ENCODE peak calls at places on chromosome X, in four cellular contexts. S, D, O and Y are unnamed samples.

GRCh38 chrX:109475174-109475891 is 6.6 kb downstream of the GUCY2F start:
- DNase-seq in D (no peak), S (peak), O (peak), Y (peak)

GRCh38 chrX:22430701-22431100 is 158.0 kb downstream of the CBLL2 start:
- DNase-seq in D (no peak), O (no peak), S (no peak), Y (no peak)

GRCh38 chrX:38985375-38985774 is 184.1 kb downstream of the MID1IP1 start:
- DNase-seq in S (no peak), O (no peak), D (peak), Y (no peak)

GRCh38 chrX:47662144-47662657 is 3.2 kb upstream of the UXT start:
- DNase-seq in S (no peak), O (no peak), D (no peak), Y (no peak)

GRCh38 chrX:16822723-16823122 is 36.5 kb downstream of the TXLNG start:
- DNase-seq in S (no peak), O (no peak), D (no peak), Y (no peak)

GRCh38 chrX:71282514-71283408 is 674 bp upstream of the NONO start:
- DNase-seq in O (no peak), S (no peak), D (no peak), Y (no peak)

GRCh38 chrX:108736509-108737479 is at the start of gene IRS4:
- DNase-seq in O (peak), D (peak), S (no peak), Y (no peak)

GRCh38 chrX:10415704-10416001 is 204.7 kb downstream of the MID1 start:
- DNase-seq in S (no peak), D (no peak), O (no peak), Y (no peak)

GRCh38 chrX:48468693-48469691 is 1.1 kb downstream of the SLC38A5 start:
- DNase-seq in S (no peak), O (no peak), D (peak), Y (no peak)

GRCh38 chrX:2576793-2577192 is 76.0 kb upstream of the DHRSX start:
- DNase-seq in S (no peak), O (no peak), D (no peak), Y (no peak)

GRCh38 chrX:56932106-56932505 is 63.2 kb downstream of the SPIN3 start:
- DNase-seq in O (no peak), S (no peak), D (no peak), Y (no peak)

DNA sequence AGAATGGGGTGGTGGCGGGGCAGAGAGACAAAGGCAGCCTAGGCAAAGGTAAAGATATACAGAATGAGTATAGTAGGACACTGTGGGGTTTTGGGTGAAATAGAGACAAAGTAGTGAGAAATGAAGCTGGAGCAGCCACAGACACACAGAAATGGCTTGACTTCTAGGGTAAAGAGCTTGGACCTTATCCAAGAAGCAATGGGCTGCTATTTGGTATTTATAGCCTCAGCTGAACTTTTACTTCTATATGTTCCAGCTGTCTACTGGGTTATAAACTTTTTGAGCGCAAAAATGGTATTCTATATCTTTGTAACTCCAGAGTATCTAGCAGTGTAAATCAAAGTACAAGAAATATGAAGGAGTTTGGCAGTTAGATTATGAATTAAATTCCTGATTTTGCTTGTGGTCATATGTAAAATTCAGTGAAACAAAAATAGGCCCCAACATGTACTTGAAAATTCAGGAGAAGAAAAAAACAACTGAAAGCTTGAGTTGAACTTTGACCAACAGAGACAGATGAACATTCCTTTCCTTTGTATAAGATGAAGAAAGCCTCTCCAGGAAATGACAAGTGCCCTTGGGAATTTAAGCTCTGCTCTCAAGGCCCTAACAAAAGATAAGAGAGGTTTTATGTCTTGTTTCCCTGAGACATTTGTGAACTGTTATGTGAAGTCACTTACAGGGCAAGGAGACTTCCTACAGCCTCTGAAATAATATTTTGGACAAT is 354.1 kb downstream of the CHIC1 start:
- DNase-seq in D (no peak), O (no peak), S (no peak), Y (no peak)
- H3K27ac ChIP-seq in D (no peak), O (no peak), S (no peak), Y (no peak)

GRCh38 chrX:41391606-41392005 is 55.5 kb upstream of the NYX start:
- DNase-seq in O (no peak), S (no peak), D (no peak), Y (no peak)
- H3K27ac ChIP-seq in O (no peak), S (no peak), D (no peak), Y (no peak)

DNA sequence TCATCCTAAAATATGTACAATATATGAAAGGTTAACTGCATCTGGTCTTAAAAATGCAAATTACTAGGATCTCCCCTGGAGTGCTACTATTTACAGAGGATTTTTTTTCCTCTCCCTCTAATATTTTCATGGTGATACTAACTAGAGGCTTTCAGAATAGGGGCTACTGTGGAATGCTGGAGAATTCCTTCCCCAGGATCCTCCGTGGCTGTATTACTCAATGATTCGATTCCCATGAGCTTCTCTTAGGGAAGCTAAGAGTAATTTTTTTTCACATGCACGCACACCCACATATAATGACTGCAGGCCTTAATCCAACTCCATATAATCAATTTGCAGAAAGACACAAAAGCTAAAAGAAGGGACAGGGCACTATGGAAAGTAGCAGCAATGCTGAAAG is 184.7 kb downstream of the ARHGAP6 start:
- DNase-seq in S (no peak), D (no peak), O (no peak), Y (no peak)
- H3K27ac ChIP-seq in S (no peak), D (no peak), O (no peak), Y (no peak)

GRCh38 chrX:119943185-119943988 is at the start of gene NKAP:
- DNase-seq in S (peak), D (peak), O (peak), Y (peak)

GRCh38 chrX:119945481-119945880 is 1.9 kb upstream of the NKAP start:
- DNase-seq in O (no peak), S (no peak), D (no peak), Y (no peak)

GRCh38 chrX:119941336-119941735 is 2.2 kb downstream of the NKAP start:
- DNase-seq in S (no peak), D (no peak), O (no peak), Y (no peak)

GRCh38 chrX:119942173-119942819 is 1.3 kb downstream of the NKAP start:
- DNase-seq in S (no peak), O (no peak), D (no peak), Y (no peak)

DNA sequence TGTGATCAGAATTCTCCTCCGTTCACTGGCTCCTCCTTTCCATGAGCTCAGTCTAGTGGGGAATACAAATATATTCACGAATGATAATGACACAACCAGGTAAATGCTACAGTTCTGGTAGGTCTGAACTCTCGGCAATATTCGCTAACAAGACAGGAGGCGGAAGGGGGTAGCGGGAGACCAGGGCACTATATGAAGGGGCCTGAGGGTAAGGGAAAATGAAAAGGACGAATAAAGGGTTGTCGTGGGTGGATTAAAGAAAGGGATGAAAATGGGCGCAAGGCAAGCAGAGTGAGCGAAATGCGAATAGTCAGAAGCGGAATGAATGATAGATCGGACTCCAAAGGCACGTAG is 743 bp downstream of the NKAP start:
- DNase-seq in O (no peak), D (no peak), S (no peak), Y (no peak)
- H3K27ac ChIP-seq in O (peak), D (peak), S (peak), Y (peak)

GRCh38 chrX:19990519-19991349 is at the start of gene BCLAF3:
- DNase-seq in S (peak), D (peak), O (peak), Y (peak)

GRCh38 chrX:19986531-19986930 is 4.3 kb downstream of the BCLAF3 start:
- DNase-seq in S (no peak), D (no peak), O (no peak), Y (no peak)

GRCh38 chrX:19987856-19988255 is 3.0 kb downstream of the BCLAF3 start:
- DNase-seq in D (peak), O (no peak), S (no peak), Y (no peak)

GRCh38 chrX:19990225-19990518 is 689 bp downstream of the BCLAF3 start:
- DNase-seq in O (peak), S (no peak), D (peak), Y (no peak)

GRCh38 chrX:19991350-19991718 is 473 bp upstream of the BCLAF3 start:
- DNase-seq in D (no peak), O (no peak), S (no peak), Y (no peak)
- H3K27ac ChIP-seq in D (no peak), O (peak), S (peak), Y (peak)

GRCh38 chrX:17826609-17827496 is 34.2 kb downstream of the RAI2 start:
- DNase-seq in O (no peak), S (no peak), D (no peak), Y (no peak)
- H3K27ac ChIP-seq in O (no peak), S (no peak), D (no peak), Y (no peak)

DNA sequence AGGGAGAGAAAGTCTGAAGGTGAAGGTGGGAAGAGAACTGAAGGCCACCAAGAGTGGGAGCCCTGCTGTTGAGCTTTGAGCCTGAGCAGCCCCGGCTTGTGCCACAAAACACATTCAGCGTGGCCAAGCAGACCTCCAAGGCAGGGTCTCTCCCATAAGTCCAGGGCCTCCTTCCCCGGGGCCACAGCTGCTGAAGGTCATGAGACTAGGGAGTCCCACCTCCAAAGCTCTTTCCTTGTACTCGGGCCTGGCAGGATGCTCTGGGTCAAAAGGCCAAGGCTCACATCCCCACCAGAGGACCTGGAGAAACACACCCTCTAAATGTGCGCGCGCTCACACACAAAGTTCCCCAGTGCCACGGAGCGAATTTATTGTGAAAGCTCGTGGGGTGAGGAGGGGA is 3.5 kb upstream of the ARHGAP4 start:
- DNase-seq in S (no peak), O (no peak), D (no peak), Y (no peak)
- H3K27ac ChIP-seq in S (peak), O (no peak), D (peak), Y (peak)

DNA sequence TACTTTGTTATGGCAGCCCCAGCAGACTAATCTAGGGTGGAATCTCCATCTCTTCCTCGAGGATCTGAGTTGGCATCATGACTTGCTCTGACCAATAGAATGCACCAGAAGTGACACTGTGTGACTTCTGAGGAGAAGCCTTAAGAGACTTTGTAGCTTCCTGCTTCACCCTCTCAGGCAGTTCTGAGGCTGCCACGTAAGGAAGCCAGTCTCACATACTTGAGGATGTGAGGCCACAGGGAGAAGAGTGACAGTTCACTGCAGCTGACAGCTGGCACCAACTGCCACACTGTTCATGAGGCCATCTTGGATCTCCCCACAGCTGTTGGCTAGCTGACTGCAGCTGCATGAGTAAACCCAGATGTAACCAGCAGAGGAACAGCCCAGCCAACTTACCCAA is 29.3 kb upstream of the BCOR start:
- DNase-seq in O (no peak), S (no peak), D (peak), Y (no peak)
- H3K27ac ChIP-seq in O (no peak), S (no peak), D (peak), Y (no peak)

GRCh38 chrX:115606861-115607260 is 45.9 kb downstream of the PLS3 start:
- DNase-seq in D (no peak), O (no peak), S (no peak), Y (no peak)
- H3K27ac ChIP-seq in D (no peak), O (no peak), S (no peak), Y (no peak)

GRCh38 chrX:36116222-36116621 is 196.7 kb downstream of the CFAP47 start:
- DNase-seq in O (no peak), D (no peak), S (no peak), Y (no peak)
- H3K27ac ChIP-seq in O (no peak), D (no peak), S (no peak), Y (no peak)